ENCODE peak calls at places on chromosomes 3 and 15, in four cellular contexts. Y is activated T-cell treated with anti-CD3 and anti-CD28 coated beads, Interleukin-2, amount 50 U/mL, for 48 hours; N is amniotic epithelial cell; V is activated CD4-positive, alpha-beta T cell treated with anti-CD3 and anti-CD28 coated beads, Interleukin-2, amount 50 U/mL, for 4 hours. J is an unnamed sample.

GRCh38 chr3:115912372-115912771 is 289.1 kb downstream of the GAP43 start:
- DNase-seq in Y (no peak), N (peak; percentile 12), V (no peak), J (no peak)

GRCh38 chr3:122415762-122416654 is at the start of gene WDR5B:
- DNase-seq in Y (peak; percentile 100), N (peak; percentile 94), V (peak; percentile 98), J (no peak)

GRCh38 chr3:145144361-145144760 is 1016.6 kb downstream of the PLOD2 start:
- DNase-seq in Y (no peak), N (no peak), V (no peak), J (no peak)

GRCh38 chr3:14289590-14290453 is 111.2 kb downstream of the LSM3 start:
- DNase-seq in Y (no peak), N (peak; percentile 93), V (no peak), J (no peak)

GRCh38 chr3:121989943-121990342 is 32.1 kb downstream of the ILDR1 start:
- DNase-seq in Y (no peak), N (peak; percentile 68), V (no peak), J (no peak)

GRCh38 chr3:11201246-11202024 is 47.1 kb downstream of the HRH1 start:
- DNase-seq in Y (no peak), N (no peak), V (no peak), J (no peak)

GRCh38 chr3:195820901-195821300 is 9.2 kb upstream of the MUC4 start:
- DNase-seq in Y (no peak), N (no peak), V (no peak), J (no peak)

GRCh38 chr15:68431037-68431791 is 749 bp downstream of the ITGA11 start:
- DNase-seq in Y (no peak), N (no peak), V (no peak), J (no peak)

GRCh38 chr3:157746391-157746790 is 243.2 kb upstream of the VEPH1 start:
- DNase-seq in Y (no peak), N (no peak), V (no peak), J (no peak)

GRCh38 chr15:51724673-51725072 is 12.8 kb downstream of the LYSMD2 start:
- DNase-seq in Y (no peak), N (no peak), V (no peak), J (no peak)

GRCh38 chr15:85284497-85284896 is 95.9 kb upstream of the AKAP13 start:
- DNase-seq in Y (no peak), N (no peak), V (no peak), J (no peak)

GRCh38 chr3:140931-141330 is 55.6 kb upstream of the CHL1 start:
- DNase-seq in Y (no peak), N (no peak), V (no peak), J (no peak)

GRCh38 chr15:51134416-51135199 is 39.9 kb upstream of the TNFAIP8L3 start:
- DNase-seq in Y (no peak), N (peak; percentile 55), V (no peak), J (no peak)

GRCh38 chr3:193040836-193041672 is 123.4 kb upstream of the MB21D2 start:
- DNase-seq in Y (no peak), N (peak; percentile 71), V (no peak), J (peak; percentile 2)

GRCh38 chr3:158768881-158769518 is 32.9 kb upstream of the MFSD1 start:
- DNase-seq in Y (no peak), N (peak; percentile 99), V (no peak), J (no peak)

GRCh38 chr3:15982667-15983145 is 184.9 kb upstream of the ANKRD28 start:
- DNase-seq in Y (no peak), N (peak; percentile 93), V (no peak), J (no peak)

GRCh38 chr15:93093765-93094164 is 4.8 kb upstream of the RGMA start:
- DNase-seq in Y (no peak), N (no peak), V (no peak), J (no peak)

GRCh38 chr15:88401972-88402656 is 65.1 kb downstream of the MRPL46 start:
- DNase-seq in Y (peak; percentile 50), N (no peak), V (no peak), J (no peak)

GRCh38 chr3:177789500-177789899 is 592.2 kb upstream of the TBL1XR1 start:
- DNase-seq in Y (no peak), N (peak; percentile 75), V (no peak), J (no peak)

GRCh38 chr15:68552344-68552743 is 26.4 kb upstream of the CORO2B start:
- DNase-seq in Y (no peak), N (no peak), V (no peak), J (no peak)

GRCh38 chr3:124745092-124745491 is 14.8 kb downstream of the UMPS start:
- DNase-seq in Y (no peak), N (no peak), V (no peak), J (no peak)

GRCh38 chr3:124372784-124373183 is 357.5 kb upstream of the UMPS start:
- DNase-seq in Y (no peak), N (no peak), V (no peak), J (no peak)

J was measured in NCI-H1930.